ENCODE peak calls at places on chromosome 14, in seven cellular contexts. P is activated CD4-positive, CD25-positive, alpha-beta regulatory T cell; J is immature natural killer cell; A is GM03348; O is H7; F is HuH-7; D is mammary epithelial cell. W is an unnamed sample.

GRCh38 chr14:24313912-24314311 is 2.6 kb downstream of the LTB4R start:
- DNase-seq in P (no peak), J (no peak), A (no peak), O (no peak), F (no peak), D (no peak), W (no peak)

GRCh38 chr14:61558271-61558670 is 137.0 kb upstream of the HIF1A start:
- DNase-seq in P (no peak), J (no peak), A (no peak), O (no peak), F (no peak), D (no peak), W (no peak)

GRCh38 chr14:76237349-76237990 is 85.7 kb downstream of the GPATCH2L start:
- DNase-seq in P (no peak), J (no peak), A (no peak), O (peak), F (no peak), D (no peak), W (peak)

GRCh38 chr14:70005281-70005805 is 126.1 kb downstream of the SMOC1 start:
- DNase-seq in P (no peak), J (no peak), A (no peak), O (no peak), F (peak), D (no peak), W (no peak)

GRCh38 chr14:105192866-105193731 is 12.0 kb upstream of the NUDT14 start:
- DNase-seq in P (no peak), J (no peak), A (peak), O (no peak), F (no peak), D (no peak), W (no peak)

GRCh38 chr14:97350894-97351713 is 553.9 kb downstream of the VRK1 start:
- DNase-seq in P (no peak), J (peak), A (no peak), O (no peak), F (no peak), D (no peak), W (no peak)

GRCh38 chr14:72142328-72142727 is 210.1 kb downstream of the RGS6 start:
- DNase-seq in P (no peak), J (no peak), A (no peak), O (no peak), F (no peak), D (no peak), W (no peak)

GRCh38 chr14:49621114-49621881 is 699 bp downstream of the MGAT2 start:
- DNase-seq in P (peak), J (no peak), A (peak), O (peak), F (no peak), D (no peak), W (peak)

GRCh38 chr14:32252030-32252670 is 49.1 kb upstream of the RNU6-8 start:
- DNase-seq in P (no peak), J (peak), A (peak), O (peak), F (peak), D (peak), W (peak)

GRCh38 chr14:59474172-59474571 is 9.0 kb upstream of the GPR135 start:
- DNase-seq in P (no peak), J (no peak), A (no peak), O (no peak), F (no peak), D (no peak), W (no peak)